ENCODE peak calls at places on chromosomes 5 and 9, in nine cellular contexts. S is cardiac muscle cell; U is adrenal gland; Y is glutamatergic neuron; L is osteocyte; D is activated CD8-positive, alpha-beta T cell treated with anti-CD3 and anti-CD28 coated beads for 36 hours; I is psoas muscle; E is hepatocyte; P is fibroblast of pulmonary artery. N is an unnamed sample.

GRCh38 chr5:90421136-90421535 is 11.6 kb upstream of the CETN3 start:
- DNase-seq in U (no peak), P (peak; percentile 24), L (no peak), D (peak; percentile 9), E (peak; percentile 42), Y (peak; percentile 19), S (peak; percentile 63), I (no peak), N (no peak)

GRCh38 chr9:110141118-110141797 is 66.7 kb downstream of the C9orf152 start:
- DNase-seq in P (peak; percentile 95), E (no peak), L (no peak), U (no peak), D (no peak), I (no peak), Y (no peak), S (no peak), N (no peak)

GRCh38 chr9:37909326-37909725 is 5.4 kb upstream of the SLC25A51 start:
- DNase-seq in D (no peak), E (no peak), P (no peak), I (no peak), Y (no peak), S (no peak), L (no peak), U (no peak), N (no peak)

GRCh38 chr5:5424736-5425135 is 2.3 kb downstream of the ICE1 start:
- DNase-seq in L (no peak), P (peak; percentile 65), Y (no peak), S (no peak), E (no peak), I (no peak), U (no peak), D (peak; percentile 75), N (no peak)

GRCh38 chr5:102090770-102091169 is 205.3 kb downstream of the SLCO4C1 start:
- DNase-seq in I (no peak), Y (peak; percentile 39), D (peak; percentile 22), E (peak; percentile 74), S (peak; percentile 72), U (no peak), L (no peak), P (no peak), N (no peak)

GRCh38 chr5:59216845-59217244 is 634.0 kb downstream of the RAB3C start:
- DNase-seq in L (no peak), E (no peak), P (no peak), Y (no peak), S (no peak), U (no peak), D (no peak), I (no peak), N (no peak)

GRCh38 chr5:167967494-167968180 is 323.8 kb upstream of the WWC1 start:
- DNase-seq in D (no peak), P (no peak), S (peak; percentile 14), L (no peak), U (no peak), E (no peak), I (no peak), Y (no peak), N (no peak)

GRCh38 chr5:107542428-107542827 is 128.3 kb downstream of the EFNA5 start:
- DNase-seq in D (no peak), L (no peak), Y (no peak), E (peak; percentile 87), I (peak; percentile 86), P (peak; percentile 98), U (peak; percentile 76), S (no peak), N (no peak)

GRCh38 chr9:35605336-35606137 is 475 bp downstream of the TESK1 start:
- DNase-seq in P (peak; percentile 8), D (peak; percentile 62), E (peak; percentile 52), I (peak; percentile 70), L (no peak), Y (peak; percentile 55), U (peak; percentile 51), S (peak; percentile 45), N (no peak)

GRCh38 chr5:14143843-14144585 is 872 bp downstream of the TRIO start:
- DNase-seq in I (peak; percentile 76), S (peak; percentile 44), D (peak; percentile 56), L (no peak), U (peak; percentile 66), E (peak; percentile 72), P (no peak), Y (peak; percentile 56), N (no peak)

GRCh38 chr5:9617191-9617590 is 13.0 kb downstream of the TAS2R1 start:
- DNase-seq in L (no peak), E (no peak), P (no peak), U (no peak), S (peak; percentile 35), Y (no peak), D (no peak), I (no peak), N (no peak)

GRCh38 chr5:179275941-179276837 is 69.1 kb downstream of the ADAMTS2 start:
- DNase-seq in P (peak; percentile 97), I (peak; percentile 93), U (no peak), Y (no peak), L (no peak), S (no peak), E (peak; percentile 74), D (no peak), N (no peak)

GRCh38 chr9:113828211-113828610 is 47.9 kb upstream of the ZNF618 start:
- DNase-seq in L (no peak), U (no peak), S (no peak), P (no peak), D (no peak), E (no peak), Y (no peak), I (no peak), N (no peak)

GRCh38 chr9:113885183-113886002 is 9.3 kb downstream of the ZNF618 start:
- DNase-seq in U (no peak), I (no peak), D (no peak), L (no peak), P (no peak), S (no peak), E (no peak), Y (no peak), N (no peak)

DNA sequence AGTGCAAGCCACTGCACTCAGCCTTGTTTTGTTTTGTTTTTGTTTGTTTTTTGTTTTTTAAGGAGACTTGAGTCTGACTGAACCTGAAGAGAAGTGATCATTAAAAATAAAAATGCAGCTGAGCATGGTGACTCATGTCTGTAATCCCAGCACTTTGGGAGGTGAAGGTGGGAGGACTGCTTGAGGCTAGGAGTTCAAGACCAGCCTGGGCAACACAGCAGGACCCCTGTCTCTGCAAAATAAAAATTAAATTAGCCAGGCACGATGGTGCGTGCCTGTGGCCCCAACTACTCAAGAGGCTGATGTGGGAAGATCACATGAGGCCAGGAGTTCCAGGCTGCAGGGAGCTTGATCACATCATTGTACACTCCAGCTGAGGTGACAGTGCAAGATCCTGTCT is 6.2 kb downstream of the SLC1A1 start:
- DNase-seq in P (no peak), U (no peak), S (no peak), I (no peak), Y (no peak), E (no peak), D (no peak), L (no peak), N (no peak)
- TF ChIP-seq CTCF in P (no peak), U (no peak), S (no peak), I (no peak), Y (no peak), E (no peak), D (no peak), L (no peak), N (no peak)

GRCh38 chr5:180291234-180291940 is 496 bp downstream of the MAPK9 start:
- DNase-seq in D (peak; percentile 23), I (no peak), P (no peak), E (no peak), L (no peak), S (peak; percentile 39), U (no peak), Y (peak; percentile 62), N (no peak)
- TF ChIP-seq CTCF in D (peak; percentile 14), I (no peak), P (no peak), E (no peak), L (peak; percentile 38), S (peak; percentile 27), U (no peak), Y (no peak), N (peak; percentile 28)

GRCh38 chr9:27765266-27765665 is 192.0 kb upstream of the C9orf72 start:
- DNase-seq in P (no peak), D (no peak), L (no peak), Y (no peak), I (no peak), E (no peak), U (no peak), S (no peak), N (no peak)
- TF ChIP-seq CTCF in P (no peak), D (no peak), L (no peak), Y (no peak), I (no peak), E (no peak), U (no peak), S (no peak), N (no peak)

GRCh38 chr5:1020461-1020961 is 11.9 kb downstream of the NKD2 start:
- DNase-seq in S (no peak), P (no peak), I (peak; percentile 45), L (no peak), Y (peak; percentile 9), E (no peak), D (no peak), U (no peak), N (no peak)
- TF ChIP-seq CTCF in S (no peak), P (no peak), I (no peak), L (no peak), Y (no peak), E (no peak), D (no peak), U (no peak), N (no peak)

GRCh38 chr5:112420111-112420864 is 1.2 kb upstream of the EPB41L4A start:
- DNase-seq in P (peak; percentile 67), U (peak; percentile 86), S (peak; percentile 92), L (peak; percentile 91), I (peak; percentile 90), E (peak; percentile 92), D (peak; percentile 68), Y (peak; percentile 96), N (peak; percentile 86)
- TF ChIP-seq CTCF in P (peak; percentile 80), U (peak; percentile 87), S (peak; percentile 89), L (peak; percentile 95), I (peak; percentile 85), E (peak; percentile 96), D (peak; percentile 70), Y (peak; percentile 85), N (peak; percentile 93)